ENCODE peak calls at places on chromosomes 1 and 21, in eight cellular contexts. D is activated CD4-positive, alpha-beta T cell treated with anti-CD3 and anti-CD28 coated beads for 24 hours; Z is HFFc6; H is lung microvascular endothelial cell; Y is stimulated activated CD4-positive, alpha-beta T cell treated with anti-CD3 and anti-CD28 coated beads, Interleukin-12 subunit alpha, Interleukin-12 subunit beta, amount 100 ng/mL, for 4 hours; V is GM23248; I is AG09309; T is NCI-H2081. B is an unnamed sample.

GRCh38 chr1:109467301-109467777 is 993 bp downstream of the SYPL2 start:
- DNase-seq in D (no peak), Y (no peak), Z (no peak), H (no peak), V (no peak), I (no peak), T (no peak), B (no peak)

GRCh38 chr1:208326033-208326432 is 81.8 kb upstream of the PLXNA2 start:
- DNase-seq in D (no peak), H (no peak), Z (no peak), V (no peak), I (no peak), Y (no peak), T (no peak), B (no peak)

GRCh38 chr21:16945580-16945979 is 567.3 kb upstream of the CXADR start:
- DNase-seq in Z (no peak), T (no peak), I (no peak), V (no peak), Y (no peak), D (no peak), H (peak; percentile 11), B (no peak)

GRCh38 chr1:236142358-236143103 is at the start of gene GPR137B:
- DNase-seq in Z (peak; percentile 21), H (peak; percentile 62), I (no peak), D (peak; percentile 44), Y (peak; percentile 51), V (peak; percentile 82), T (peak; percentile 74), B (peak; percentile 23)

GRCh38 chr1:175043824-175044223 is 20.6 kb upstream of the MRPS14 start:
- DNase-seq in Y (no peak), T (no peak), Z (no peak), I (no peak), H (no peak), D (no peak), V (no peak), B (no peak)

GRCh38 chr1:14924455-14925325 is 228.9 kb upstream of the TMEM51 start:
- DNase-seq in V (peak; percentile 77), D (peak; percentile 2), Z (peak; percentile 37), Y (no peak), T (no peak), H (peak; percentile 59), I (no peak), B (no peak)

GRCh38 chr1:156435551-156436318 is 64.8 kb downstream of the MEF2D start:
- DNase-seq in V (peak; percentile 37), Z (no peak), T (no peak), D (no peak), H (peak; percentile 16), Y (peak; percentile 27), I (no peak), B (no peak)

GRCh38 chr1:109243860-109244552 is 5.3 kb upstream of the CELSR2 start:
- DNase-seq in I (no peak), Z (no peak), T (no peak), D (no peak), Y (no peak), H (no peak), V (no peak), B (no peak)

GRCh38 chr21:28669978-28670377 is 322.7 kb downstream of the LTN1 start:
- DNase-seq in Y (no peak), V (no peak), I (no peak), Z (no peak), H (no peak), D (no peak), T (no peak), B (no peak)

GRCh38 chr1:90393025-90393424 is 324.1 kb downstream of the BARHL2 start:
- DNase-seq in I (no peak), D (no peak), T (no peak), Z (no peak), H (no peak), V (no peak), Y (no peak), B (no peak)

GRCh38 chr1:88061106-88061829 is 622.8 kb upstream of the PKN2 start:
- DNase-seq in Z (peak; percentile 70), I (peak; percentile 39), H (peak; percentile 24), V (peak; percentile 82), Y (no peak), D (no peak), T (peak; percentile 41), B (peak; percentile 58)

B was measured in stromal cell of bone marrow.